ENCODE peak calls at places on chromosomes 5 and 9, in nine cellular contexts. N is activated CD8-positive, alpha-beta memory T cell treated with anti-CD3 and anti-CD28 coated beads, Interleukin-2, amount 10 ng/mL, durations not matched to agents 7 days and 5 days; O is M059J; C is activated CD4-positive, alpha-beta memory T cell treated with anti-CD3 and anti-CD28 coated beads, Interleukin-2, amount 10 ng/mL, durations not matched to agents 7 days and 5 days; A is choroid plexus epithelial cell; U is CD8-positive, alpha-beta T cell; H is T-helper 2 cell; I is NCI-H1105 treated with DMSO at 0.1 percent for 48 hours; K is GM20000. R is an unnamed sample.

GRCh38 chr5:94618029-94618492 is 343 bp downstream of the KIAA0825 start:
- DNase-seq in H (no peak), A (peak; percentile 72), O (peak; percentile 82), K (peak; percentile 32), N (peak; percentile 61), C (no peak), I (peak; percentile 61), U (no peak), R (peak; percentile 8)

GRCh38 chr9:77010527-77010926 is 8.9 kb upstream of the FOXB2 start:
- DNase-seq in K (no peak), C (no peak), N (no peak), O (no peak), U (no peak), I (no peak), A (no peak), H (no peak), R (no peak)

GRCh38 chr5:66929281-66929680 is 267.3 kb downstream of the CD180 start:
- DNase-seq in O (no peak), N (no peak), K (no peak), I (no peak), C (no peak), H (no peak), U (no peak), A (no peak), R (no peak)

GRCh38 chr9:81266674-81267073 is 422.7 kb downstream of the TLE1 start:
- DNase-seq in N (no peak), I (no peak), K (no peak), C (no peak), H (no peak), O (peak; percentile 76), U (no peak), A (peak; percentile 70), R (no peak)

GRCh38 chr5:141127305-141127704 is 5.7 kb downstream of the PCDHB4 start:
- DNase-seq in I (no peak), A (no peak), O (no peak), U (no peak), H (no peak), K (no peak), N (no peak), C (no peak), R (no peak)

GRCh38 chr9:103277240-103277639 is 282.1 kb downstream of the CYLC2 start:
- DNase-seq in N (no peak), H (no peak), O (no peak), I (no peak), K (no peak), U (no peak), C (no peak), A (no peak), R (no peak)

GRCh38 chr9:20437466-20437865 is 184.8 kb downstream of the MLLT3 start:
- DNase-seq in A (peak; percentile 60), U (no peak), C (no peak), I (no peak), N (no peak), H (no peak), O (peak; percentile 21), K (no peak), R (peak; percentile 87)

GRCh38 chr9:4837768-4838546 is 45.2 kb downstream of the RCL1 start:
- DNase-seq in H (no peak), O (peak; percentile 96), N (no peak), U (no peak), A (peak; percentile 95), I (no peak), C (no peak), K (no peak), R (peak; percentile 74)

R was measured in BJ.